ENCODE peak calls at places on chromosomes 5 and 9, in seven cellular contexts. A is NCI-H1417; W is HT1080; T is A172; L is transverse colon; G is HuH-7; H is activated T-cell treated with anti-CD3 and anti-CD28 coated beads, Interleukin-2, amount 50 U/mL, for 72 hours. C is an unnamed sample.

GRCh38 chr5:179187229-179187678 is 127.1 kb downstream of the ZNF354C start:
- DNase-seq in L (no peak), H (no peak), A (no peak), G (no peak), T (no peak), W (no peak), C (no peak)

GRCh38 chr5:80933061-80933460 is 27.1 kb upstream of the RASGRF2 start:
- DNase-seq in G (no peak), L (no peak), A (no peak), W (no peak), H (no peak), T (no peak), C (no peak)

GRCh38 chr5:139488269-139488668 is 5.7 kb upstream of the STING1 start:
- DNase-seq in L (peak), G (no peak), A (no peak), W (no peak), T (no peak), H (no peak), C (no peak)

GRCh38 chr9:25678846-25679360 is 659 bp upstream of the TUSC1 start:
- DNase-seq in A (peak), W (no peak), L (no peak), G (no peak), H (no peak), T (no peak), C (no peak)

GRCh38 chr9:22813520-22813919 is 366.9 kb downstream of the DMRTA1 start:
- DNase-seq in A (peak), G (peak), W (peak), T (peak), H (no peak), L (no peak), C (no peak)

GRCh38 chr5:109654455-109654854 is 35.3 kb upstream of the MAN2A1 start:
- DNase-seq in L (no peak), H (peak), A (no peak), T (peak), G (no peak), W (peak), C (peak)

GRCh38 chr5:55865831-55866230 is 14.7 kb downstream of the IL31RA start:
- DNase-seq in A (no peak), G (peak), L (no peak), T (no peak), W (no peak), H (no peak), C (no peak)

GRCh38 chr5:176413709-176414191 is 2.6 kb downstream of the CLTB start:
- DNase-seq in T (no peak), H (no peak), L (no peak), G (no peak), A (no peak), W (no peak), C (no peak)

GRCh38 chr5:3103241-3103855 is 351.9 kb upstream of the IRX2 start:
- DNase-seq in A (no peak), H (no peak), T (no peak), G (no peak), W (no peak), L (no peak), C (no peak)

GRCh38 chr5:91706785-91707520 is 323.8 kb upstream of the ARRDC3 start:
- DNase-seq in H (no peak), L (no peak), A (no peak), G (no peak), W (no peak), T (no peak), C (no peak)

GRCh38 chr9:80222466-80223169 is 650.9 kb downstream of the TLE4 start:
- DNase-seq in H (no peak), L (no peak), G (no peak), W (no peak), T (no peak), A (no peak), C (no peak)

GRCh38 chr9:98189412-98189811 is 3.0 kb downstream of the CORO2A start:
- DNase-seq in T (no peak), W (no peak), H (no peak), L (no peak), A (no peak), G (no peak), C (no peak)

GRCh38 chr9:14089051-14089798 is 224.7 kb downstream of the NFIB start:
- DNase-seq in W (no peak), L (no peak), T (no peak), A (no peak), G (no peak), H (no peak), C (no peak)

GRCh38 chr9:126471084-126471611 is 142.6 kb upstream of the LMX1B start:
- DNase-seq in W (peak), T (no peak), H (peak), A (no peak), G (no peak), L (peak), C (no peak)

GRCh38 chr5:80797428-80798024 is 142.7 kb upstream of the DHFR start:
- DNase-seq in H (no peak), G (no peak), L (no peak), T (no peak), A (no peak), W (no peak), C (no peak)